ENCODE peak calls at places on chromosomes 16 and 17, in seven cellular contexts. X, Z, B, L, Y, H and O are unnamed samples.

GRCh38 chr16:59993101-59993500 is 1259.0 kb upstream of the GOT2 start:
- DNase-seq in X (peak; percentile 11), Y (no peak), H (no peak), Z (no peak), L (no peak), B (no peak), O (no peak)

GRCh38 chr17:21510686-21511367 is 134.7 kb downstream of the KCNJ12 start:
- DNase-seq in B (no peak), Z (no peak), H (no peak), L (no peak), Y (no peak), X (no peak), O (no peak)

GRCh38 chr17:74008196-74008595 is 195.3 kb upstream of the RPL38 start:
- DNase-seq in H (peak; percentile 36), L (no peak), B (no peak), Y (no peak), X (peak; percentile 39), Z (no peak), O (no peak)

GRCh38 chr17:6496116-6496481 is 51.8 kb downstream of the PIMREG start:
- DNase-seq in X (no peak), H (no peak), Z (no peak), L (no peak), B (no peak), Y (no peak), O (no peak)

GRCh38 chr16:24986512-24987303 is 28.5 kb downstream of the ARHGAP17 start:
- DNase-seq in H (no peak), Z (peak; percentile 8), B (peak; percentile 61), X (peak; percentile 87), L (peak; percentile 48), Y (no peak), O (peak; percentile 77)

GRCh38 chr17:81445642-81446500 is 50.6 kb downstream of the BAHCC1 start:
- DNase-seq in B (no peak), X (no peak), Z (no peak), H (no peak), L (peak; percentile 16), Y (no peak), O (no peak)

GRCh38 chr17:48542114-48542955 is 2.6 kb downstream of the HOXB2 start:
- DNase-seq in Z (no peak), Y (no peak), X (no peak), H (no peak), L (no peak), B (no peak), O (peak; percentile 53)

GRCh38 chr17:80978499-80979497 is 12.8 kb upstream of the CHMP6 start:
- DNase-seq in B (no peak), L (no peak), X (no peak), Z (no peak), H (no peak), Y (no peak), O (no peak)

GRCh38 chr17:29124135-29124930 is 55.9 kb downstream of the MYO18A start:
- DNase-seq in H (peak; percentile 70), Y (no peak), B (no peak), Z (peak; percentile 25), X (peak; percentile 89), L (peak; percentile 54), O (peak; percentile 51)

GRCh38 chr16:31147574-31147973 is 2.3 kb downstream of the PRSS36 start:
- DNase-seq in Z (no peak), X (no peak), Y (no peak), B (no peak), L (no peak), H (no peak), O (no peak)

GRCh38 chr17:39533891-39534290 is 72.6 kb downstream of the CDK12 start:
- DNase-seq in L (no peak), X (no peak), Y (no peak), Z (no peak), B (no peak), H (no peak), O (no peak)

GRCh38 chr17:65115721-65116312 is 21.4 kb upstream of the RGS9 start:
- DNase-seq in Y (no peak), L (no peak), X (no peak), Z (no peak), H (no peak), B (no peak), O (no peak)

GRCh38 chr17:13646411-13646810 is 44.7 kb upstream of the HS3ST3A1 start:
- DNase-seq in B (no peak), Z (no peak), H (no peak), L (no peak), X (peak; percentile 14), Y (no peak), O (no peak)

GRCh38 chr17:48011405-48012150 is 26.0 kb downstream of the COPZ2 start:
- DNase-seq in H (peak; percentile 62), B (no peak), Y (no peak), Z (no peak), X (no peak), L (no peak), O (peak; percentile 44)

GRCh38 chr17:7294614-7295153 is at the start of gene YBX2:
- DNase-seq in B (peak; percentile 76), Z (peak; percentile 60), H (peak; percentile 96), X (peak; percentile 33), Y (no peak), L (no peak), O (peak; percentile 80)

GRCh38 chr17:66301864-66302741 is at the start of gene PRKCA:
- DNase-seq in Y (no peak), H (peak; percentile 74), B (peak; percentile 78), Z (no peak), X (peak; percentile 61), L (peak; percentile 49), O (peak; percentile 80)

GRCh38 chr16:3171181-3171854 is 16.7 kb upstream of the OR1F1 start:
- DNase-seq in B (no peak), Y (no peak), X (no peak), H (no peak), Z (no peak), L (no peak), O (no peak)

GRCh38 chr17:74228326-74228978 is 15.1 kb downstream of the TTYH2 start:
- DNase-seq in X (no peak), B (no peak), L (no peak), Z (no peak), Y (no peak), H (no peak), O (no peak)

GRCh38 chr17:56203430-56203829 is 50.2 kb downstream of the ANKFN1 start:
- DNase-seq in Y (no peak), L (no peak), B (no peak), Z (peak; percentile 11), H (peak; percentile 42), X (peak; percentile 75), O (no peak)

GRCh38 chr16:19874026-19874425 is 10.6 kb downstream of the GPRC5B start:
- DNase-seq in B (no peak), Y (no peak), L (no peak), H (no peak), X (no peak), Z (no peak), O (no peak)

GRCh38 chr17:48484850-48485249 is 46.0 kb downstream of the HOXB1 start:
- DNase-seq in L (no peak), B (no peak), X (peak; percentile 90), Z (no peak), H (peak; percentile 94), Y (no peak), O (no peak)

GRCh38 chr17:35287286-35287811 is 44.5 kb downstream of the SLFN5 start:
- DNase-seq in H (no peak), Z (no peak), B (no peak), X (no peak), L (no peak), Y (no peak), O (no peak)

GRCh38 chr17:28267720-28268609 is 51.0 kb upstream of the TMEM97 start:
- DNase-seq in B (no peak), L (no peak), X (no peak), Y (no peak), Z (no peak), H (no peak), O (no peak)

GRCh38 chr16:70428178-70428998 is 10.5 kb downstream of the ST3GAL2 start:
- DNase-seq in B (peak; percentile 95), Y (no peak), L (peak; percentile 88), H (peak; percentile 81), Z (peak; percentile 1), X (peak; percentile 100), O (peak; percentile 88)

GRCh38 chr16:86929149-86929871 is 351.0 kb downstream of the FOXL1 start:
- DNase-seq in X (peak; percentile 92), B (peak; percentile 57), Y (no peak), Z (no peak), L (no peak), H (no peak), O (no peak)

GRCh38 chr17:42520540-42520951 is 15.5 kb upstream of the NAGLU start:
- DNase-seq in X (no peak), Z (no peak), H (no peak), B (peak; percentile 53), Y (no peak), L (no peak), O (no peak)

GRCh38 chr17:43581581-43581980 is 35.4 kb upstream of the ETV4 start:
- DNase-seq in B (no peak), L (no peak), H (no peak), X (no peak), Y (no peak), Z (no peak), O (peak; percentile 35)

GRCh38 chr16:11613381-11614303 is 26.9 kb upstream of the LITAF start:
- DNase-seq in Y (no peak), L (no peak), X (peak; percentile 70), B (peak; percentile 43), Z (no peak), H (no peak), O (peak; percentile 36)

GRCh38 chr17:81667754-81668153 is 1.2 kb downstream of the CCDC137 start:
- DNase-seq in H (no peak), B (no peak), Y (no peak), Z (no peak), X (no peak), L (no peak), O (no peak)

GRCh38 chr17:64780096-64781012 is 118.2 kb upstream of the SMURF2 start:
- DNase-seq in X (no peak), L (no peak), Y (no peak), Z (no peak), H (peak; percentile 87), B (peak; percentile 38), O (no peak)

GRCh38 chr17:80024206-80024972 is 11.3 kb downstream of the TBC1D16 start:
- DNase-seq in L (no peak), H (no peak), X (no peak), Y (no peak), B (no peak), Z (no peak), O (no peak)

GRCh38 chr17:70037498-70037897 is 37.5 kb upstream of the KCNJ16 start:
- DNase-seq in Z (no peak), B (no peak), H (no peak), Y (no peak), L (no peak), X (no peak), O (no peak)